ENCODE peak calls at places on chromosomes 2 and 18, in eight cellular contexts. D is globus pallidus; I is neural crest cell; G is SJCRH30; A is activated CD8-positive, alpha-beta memory T cell treated with anti-CD3 and anti-CD28 coated beads for 1 hour; L is HS-5; R is adipocyte; B is neural progenitor cell. Z is an unnamed sample.

GRCh38 chr2:112757265-112757664 is 7.1 kb downstream of the CKAP2L start:
- DNase-seq in D (no peak), I (no peak), G (no peak), A (no peak), L (no peak), R (no peak), B (no peak), Z (no peak)

GRCh38 chr2:105744909-105745853 is at the start of gene NCK2:
- DNase-seq in D (no peak), I (peak; percentile 41), G (peak; percentile 52), A (no peak), L (no peak), R (peak; percentile 68), B (peak; percentile 65), Z (peak; percentile 52)

GRCh38 chr2:101295895-101296294 is 12.6 kb downstream of the RNF149 start:
- DNase-seq in D (no peak), I (no peak), G (no peak), A (no peak), L (no peak), R (peak; percentile 56), B (no peak), Z (no peak)

GRCh38 chr2:159118859-159119510 is 150.5 kb downstream of the TANC1 start:
- DNase-seq in D (no peak), I (no peak), G (peak; percentile 72), A (no peak), L (no peak), R (no peak), B (no peak), Z (no peak)

GRCh38 chr18:43322133-43322532 is 44.8 kb upstream of the SYT4 start:
- DNase-seq in D (no peak), I (no peak), G (no peak), A (no peak), L (no peak), R (no peak), B (no peak), Z (no peak)

GRCh38 chr18:57833441-57834101 is 30.5 kb upstream of the ATP8B1 start:
- DNase-seq in D (no peak), I (no peak), G (peak; percentile 9), A (no peak), L (no peak), R (peak; percentile 41), B (peak; percentile 6), Z (peak; percentile 52)

GRCh38 chr18:68705119-68705518 is 9.8 kb downstream of the TMX3 start:
- DNase-seq in D (no peak), I (no peak), G (no peak), A (no peak), L (no peak), R (no peak), B (no peak), Z (no peak)

GRCh38 chr2:46489430-46489829 is 10.1 kb downstream of the TMEM247 start:
- DNase-seq in D (peak; percentile 54), I (no peak), G (no peak), A (no peak), L (no peak), R (no peak), B (no peak), Z (peak; percentile 11)

GRCh38 chr2:15678346-15678745 is 86.7 kb downstream of the DDX1 start:
- DNase-seq in D (no peak), I (no peak), G (no peak), A (no peak), L (no peak), R (no peak), B (no peak), Z (no peak)

GRCh38 chr2:231436957-231437356 is 27.3 kb downstream of the NCL start:
- DNase-seq in D (no peak), I (no peak), G (no peak), A (no peak), L (no peak), R (no peak), B (no peak), Z (no peak)

GRCh38 chr2:235216901-235217300 is 265.1 kb downstream of the SH3BP4 start:
- DNase-seq in D (no peak), I (no peak), G (no peak), A (no peak), L (peak; percentile 22), R (no peak), B (no peak), Z (no peak)

GRCh38 chr2:207465894-207466293 is 63.9 kb upstream of the CREB1 start:
- DNase-seq in D (no peak), I (no peak), G (no peak), A (no peak), L (no peak), R (no peak), B (no peak), Z (no peak)

GRCh38 chr2:209472871-209473270 is 49.0 kb downstream of the MAP2 start:
- DNase-seq in D (no peak), I (no peak), G (no peak), A (no peak), L (no peak), R (peak; percentile 70), B (no peak), Z (no peak)

GRCh38 chr2:40511661-40512213 is 59.8 kb upstream of the SLC8A1 start:
- DNase-seq in D (no peak), I (no peak), G (no peak), A (no peak), L (peak; percentile 50), R (peak; percentile 91), B (no peak), Z (no peak)

GRCh38 chr2:68769586-68770270 is 35.1 kb downstream of the ARHGAP25 start:
- DNase-seq in D (no peak), I (no peak), G (peak; percentile 31), A (no peak), L (no peak), R (no peak), B (no peak), Z (no peak)

GRCh38 chr2:203909946-203910476 is 26.6 kb upstream of the ICOS start:
- DNase-seq in D (no peak), I (no peak), G (no peak), A (no peak), L (no peak), R (no peak), B (no peak), Z (no peak)

GRCh38 chr2:241465543-241465942 is 42.8 kb downstream of the STK25 start:
- DNase-seq in D (no peak), I (no peak), G (no peak), A (no peak), L (no peak), R (no peak), B (no peak), Z (no peak)

GRCh38 chr2:99857867-99858444 is 284.4 kb downstream of the AFF3 start:
- DNase-seq in D (no peak), I (no peak), G (no peak), A (no peak), L (no peak), R (no peak), B (no peak), Z (no peak)

GRCh38 chr2:44398243-44398897 is 36.6 kb downstream of the CAMKMT start:
- DNase-seq in D (no peak), I (no peak), G (no peak), A (no peak), L (no peak), R (peak; percentile 39), B (peak; percentile 76), Z (no peak)

GRCh38 chr18:50405582-50406271 is 30.9 kb downstream of the SKA1 start:
- DNase-seq in D (no peak), I (no peak), G (no peak), A (no peak), L (no peak), R (no peak), B (peak; percentile 64), Z (peak; percentile 20)

Z was measured in RPMI8226.